ENCODE peak calls at places on chromosomes 13 and 19, in four cellular contexts. W, Q, I and O are unnamed samples.

GRCh38 chr13:79742923-79743322 is 262.0 kb downstream of the NDFIP2 start:
- DNase-seq in W (no peak), Q (no peak), I (no peak), O (no peak)

GRCh38 chr13:31172535-31172934 is 10.8 kb upstream of the HSPH1 start:
- DNase-seq in W (peak), Q (no peak), I (no peak), O (peak)

GRCh38 chr13:110913322-110913721 is 1.5 kb downstream of the ANKRD10 start:
- DNase-seq in W (no peak), Q (no peak), I (no peak), O (peak)

GRCh38 chr19:53537523-53538377 is at the start of gene ZNF331:
- DNase-seq in W (peak), Q (peak), I (no peak), O (peak)

GRCh38 chr13:68185767-68186166 is 955.6 kb upstream of the PCDH9 start:
- DNase-seq in W (no peak), Q (no peak), I (no peak), O (no peak)

GRCh38 chr13:98405690-98406344 is 171.1 kb downstream of the STK24 start:
- DNase-seq in W (no peak), Q (no peak), I (no peak), O (peak)

GRCh38 chr13:43054803-43055802 is 31.7 kb downstream of the DNAJC15 start:
- DNase-seq in W (peak), Q (no peak), I (no peak), O (peak)

GRCh38 chr13:113129921-113130750 is 7.5 kb downstream of the F10 start:
- DNase-seq in W (no peak), Q (no peak), I (no peak), O (no peak)

GRCh38 chr13:75749407-75749806 is 113.3 kb downstream of the LMO7 start:
- DNase-seq in W (no peak), Q (no peak), I (no peak), O (no peak)

GRCh38 chr13:110756268-110756667 is 42.8 kb downstream of the ING1 start:
- DNase-seq in W (peak), Q (no peak), I (no peak), O (no peak)

GRCh38 chr13:44815507-44816074 is 173.7 kb downstream of the NUFIP1 start:
- DNase-seq in W (peak), Q (no peak), I (no peak), O (peak)

GRCh38 chr19:2532252-2533071 is 56.5 kb downstream of the GADD45B start:
- DNase-seq in W (peak), Q (no peak), I (no peak), O (no peak)

GRCh38 chr19:35231956-35232746 is 3.6 kb upstream of the FAM187B start:
- DNase-seq in W (no peak), Q (no peak), I (no peak), O (no peak)

GRCh38 chr13:66635526-66635925 is 594.6 kb downstream of the PCDH9 start:
- DNase-seq in W (peak), Q (no peak), I (no peak), O (no peak)

GRCh38 chr13:44451651-44452050 is 78.0 kb downstream of the SERP2 start:
- DNase-seq in W (no peak), Q (no peak), I (no peak), O (no peak)

GRCh38 chr19:6239871-6240676 is 39.7 kb downstream of the MLLT1 start:
- DNase-seq in W (no peak), Q (no peak), I (no peak), O (no peak)

GRCh38 chr13:23928985-23929384 is 31.7 kb upstream of the C1QTNF9B start:
- DNase-seq in W (peak), Q (no peak), I (no peak), O (no peak)

GRCh38 chr13:48567521-48568331 is 34.8 kb upstream of the RCBTB2 start:
- DNase-seq in W (no peak), Q (no peak), I (no peak), O (peak)

GRCh38 chr13:99382428-99383133 is 75.4 kb upstream of the GPR183 start:
- DNase-seq in W (no peak), Q (no peak), I (no peak), O (no peak)

GRCh38 chr19:34644991-34645461 is 31.9 kb downstream of the SCGB2B2 start:
- DNase-seq in W (no peak), Q (no peak), I (no peak), O (no peak)

GRCh38 chr13:64529874-64530485 is 2700.2 kb downstream of the PCDH9 start:
- DNase-seq in W (peak), Q (no peak), I (peak), O (peak)

GRCh38 chr19:38743394-38744297 is 628 bp downstream of the CAPN12 start:
- DNase-seq in W (no peak), Q (no peak), I (peak), O (no peak)

GRCh38 chr19:12052057-12052570 is 647 bp downstream of the ZNF878 start:
- DNase-seq in W (no peak), Q (no peak), I (no peak), O (no peak)

GRCh38 chr19:1453525-1454371 is 3.8 kb downstream of the APC2 start:
- DNase-seq in W (peak), Q (no peak), I (no peak), O (no peak)

DNA sequence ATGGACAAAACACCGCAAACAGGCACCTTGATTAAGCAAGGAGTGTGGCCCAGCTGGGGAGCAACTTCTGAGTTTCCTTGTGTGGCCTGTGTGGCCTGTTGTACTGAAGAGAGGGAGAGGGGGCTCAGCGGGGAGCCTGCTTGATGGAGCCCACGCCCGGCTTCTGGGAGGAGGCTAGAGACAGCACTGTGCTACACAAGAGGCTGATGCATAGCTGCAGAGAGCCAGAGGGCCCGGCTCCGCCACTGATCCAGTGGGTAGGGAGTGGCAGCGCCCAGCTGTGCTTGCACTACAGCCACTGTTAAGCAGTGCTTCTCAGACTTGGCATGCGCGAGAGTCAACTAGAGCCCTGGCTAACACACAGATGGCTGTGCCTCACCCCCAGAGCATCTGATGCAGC is 19.0 kb downstream of the LYL1 start:
- DNase-seq in W (no peak), Q (no peak), I (no peak), O (no peak)
- TF ChIP-seq EP300 in W (no peak), Q (no peak), I (no peak), O (no peak)

GRCh38 chr19:51387924-51388389 is at the start of gene LIM2:
- DNase-seq in W (no peak), Q (no peak), I (no peak), O (peak)

GRCh38 chr19:51391073-51391611 is 751 bp upstream of the C19orf84 start:
- DNase-seq in W (no peak), Q (no peak), I (no peak), O (no peak)

GRCh38 chr19:51382004-51382403 is 5.8 kb downstream of the LIM2 start:
- DNase-seq in W (no peak), Q (no peak), I (no peak), O (no peak)

GRCh38 chr19:51389143-51389542 is 1.2 kb downstream of the C19orf84 start:
- DNase-seq in W (no peak), Q (no peak), I (no peak), O (peak)

DNA sequence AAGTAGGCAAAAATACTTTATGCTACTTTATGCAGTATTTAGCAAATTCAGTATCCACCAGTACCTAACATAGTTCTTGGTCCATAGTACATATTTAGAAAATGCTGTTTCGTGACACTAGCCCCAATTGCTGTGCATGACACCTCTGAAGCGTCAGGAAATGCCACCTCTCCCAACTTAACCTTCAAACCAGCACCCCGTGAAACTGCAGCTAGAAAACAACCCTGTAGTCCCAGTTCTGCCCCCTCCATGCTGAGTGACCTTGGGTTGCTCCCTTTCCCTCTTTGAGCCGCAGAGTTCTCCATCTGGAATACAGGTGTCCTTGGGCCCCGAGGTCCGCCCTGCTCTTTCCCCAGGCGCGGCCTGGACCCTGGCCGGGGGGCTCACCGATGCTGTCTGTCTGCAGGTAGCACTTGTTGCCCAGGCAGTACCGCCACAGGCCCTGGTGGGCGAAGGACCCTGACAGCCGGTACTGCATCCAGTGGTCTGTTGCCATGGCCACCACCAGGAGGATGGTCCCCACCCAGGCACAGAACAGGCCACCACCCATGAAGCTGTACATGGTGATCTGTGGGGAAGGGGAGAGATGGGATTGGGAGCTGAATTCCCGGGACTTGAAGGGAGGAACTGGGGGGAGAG is 773 bp downstream of the LIM2 start:
- DNase-seq in W (no peak), Q (no peak), I (no peak), O (no peak)
- TF ChIP-seq JUNB in W (no peak), Q (no peak), I (no peak), O (no peak)

GRCh38 chr13:41654800-41655199 is 197.4 kb downstream of the RGCC start:
- DNase-seq in W (no peak), Q (no peak), I (no peak), O (no peak)
- TF ChIP-seq REST in W (no peak), Q (no peak), I (no peak), O (no peak)

DNA sequence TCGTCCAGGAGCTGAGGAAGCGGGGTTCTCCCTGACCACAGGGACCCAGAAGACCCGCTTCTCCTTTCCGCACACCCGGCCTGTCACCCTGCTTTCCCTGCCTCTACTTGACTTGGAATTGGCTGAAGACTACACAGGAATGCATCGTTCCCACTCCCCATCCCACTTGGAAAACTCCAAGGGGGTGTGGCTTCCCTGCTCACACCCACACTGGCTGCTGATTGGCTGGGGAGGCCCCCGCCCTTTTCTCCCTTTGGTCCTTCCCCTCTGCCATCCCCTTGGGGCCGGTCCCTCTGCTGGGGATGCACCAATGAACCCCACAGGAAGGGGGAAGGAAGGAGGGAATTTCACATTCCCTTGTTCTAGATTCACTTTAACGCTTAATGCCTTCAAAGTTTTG is 18.9 kb downstream of the VASP start:
- DNase-seq in W (peak), Q (no peak), I (peak), O (peak)
- TF ChIP-seq EP300 in W (no peak), Q (no peak), I (no peak), O (no peak)